ENCODE peak calls at places on chromosomes 5 and 9, in eight cellular contexts. E is upper lobe of right lung; L is endothelial cell; M is psoas muscle; O is WTC11; R is nephron progenitor cell; I is CD8-positive, alpha-beta T cell; G is A549. U is an unnamed sample.

GRCh38 chr5:178375348-178375747 is 142.7 kb upstream of the PHYKPL start:
- DNase-seq in E (no peak), L (no peak), M (no peak), O (no peak), R (no peak), I (no peak), G (no peak), U (no peak)

GRCh38 chr9:15155826-15156225 is 151.2 kb downstream of the TTC39B start:
- DNase-seq in E (no peak), L (no peak), M (no peak), O (no peak), R (no peak), I (no peak), G (no peak), U (no peak)

GRCh38 chr5:12335938-12336337 is 431.7 kb upstream of the CTNND2 start:
- DNase-seq in E (no peak), L (no peak), M (no peak), O (no peak), R (no peak), I (no peak), G (no peak), U (no peak)

GRCh38 chr5:107539163-107539445 is 131.6 kb downstream of the EFNA5 start:
- DNase-seq in E (no peak), L (no peak), M (no peak), O (no peak), R (no peak), I (no peak), G (no peak), U (no peak)

GRCh38 chr5:180128671-180129261 is 57.2 kb upstream of the RNF130 start:
- DNase-seq in E (no peak), L (no peak), M (no peak), O (no peak), R (no peak), I (no peak), G (no peak), U (no peak)

GRCh38 chr9:109409998-109410397 is 88.1 kb downstream of the PTPN3 start:
- DNase-seq in E (no peak), L (peak), M (no peak), O (peak), R (peak), I (no peak), G (peak), U (no peak)

GRCh38 chr5:135448071-135448704 is 1.0 kb upstream of the DCANP1 start:
- DNase-seq in E (no peak), L (no peak), M (no peak), O (no peak), R (no peak), I (no peak), G (no peak), U (no peak)

GRCh38 chr5:168086104-168086610 is 205.3 kb upstream of the WWC1 start:
- DNase-seq in E (no peak), L (no peak), M (no peak), O (no peak), R (no peak), I (no peak), G (peak), U (no peak)

GRCh38 chr5:159504857-159505304 is 174.6 kb upstream of the IL12B start:
- DNase-seq in E (peak), L (no peak), M (no peak), O (no peak), R (peak), I (no peak), G (no peak), U (no peak)

GRCh38 chr5:155978805-155979204 is 348.2 kb upstream of the SGCD start:
- DNase-seq in E (no peak), L (no peak), M (no peak), O (no peak), R (no peak), I (no peak), G (no peak), U (no peak)

GRCh38 chr5:144141581-144141980 is 28.9 kb downstream of the YIPF5 start:
- DNase-seq in E (no peak), L (no peak), M (no peak), O (no peak), R (no peak), I (no peak), G (no peak), U (no peak)

GRCh38 chr9:37840560-37841194 is 40.1 kb downstream of the DCAF10 start:
- DNase-seq in E (no peak), L (no peak), M (no peak), O (no peak), R (no peak), I (no peak), G (peak), U (no peak)

GRCh38 chr5:131538177-131538593 is 96.8 kb downstream of the RAPGEF6 start:
- DNase-seq in E (no peak), L (no peak), M (no peak), O (no peak), R (no peak), I (no peak), G (peak), U (no peak)

GRCh38 chr9:19174127-19174921 is 47.0 kb upstream of the PLIN2 start:
- DNase-seq in E (peak), L (peak), M (peak), O (peak), R (peak), I (no peak), G (peak), U (peak)

GRCh38 chr9:34993502-34994428 is 4.2 kb downstream of the DNAJB5 start:
- DNase-seq in E (peak), L (no peak), M (peak), O (no peak), R (no peak), I (no peak), G (no peak), U (peak)

GRCh38 chr5:73106335-73106734 is 14.0 kb upstream of the TMEM171 start:
- DNase-seq in E (no peak), L (no peak), M (no peak), O (no peak), R (no peak), I (no peak), G (no peak), U (no peak)

GRCh38 chr5:179336126-179336870 is 9.0 kb downstream of the ADAMTS2 start:
- DNase-seq in E (no peak), L (no peak), M (no peak), O (no peak), R (no peak), I (no peak), G (no peak), U (no peak)

GRCh38 chr9:74887981-74888370 is 255 bp upstream of the TRPM6 start:
- DNase-seq in E (no peak), L (no peak), M (no peak), O (no peak), R (no peak), I (no peak), G (peak), U (no peak)

GRCh38 chr9:115923410-115923809 is 230.2 kb upstream of the PAPPA start:
- DNase-seq in E (no peak), L (no peak), M (no peak), O (no peak), R (no peak), I (no peak), G (peak), U (no peak)

GRCh38 chr9:37028425-37029031 is 5.5 kb downstream of the PAX5 start:
- DNase-seq in E (no peak), L (no peak), M (no peak), O (no peak), R (peak), I (no peak), G (no peak), U (no peak)

GRCh38 chr5:173304591-173304988 is 23.6 kb downstream of the STC2 start:
- DNase-seq in E (no peak), L (no peak), M (no peak), O (no peak), R (no peak), I (no peak), G (no peak), U (no peak)

GRCh38 chr5:172902497-172903472 is 56.4 kb upstream of the RPL26L1 start:
- DNase-seq in E (peak), L (peak), M (peak), O (peak), R (peak), I (no peak), G (peak), U (peak)

GRCh38 chr5:32339198-32339597 is 26.5 kb upstream of the MTMR12 start:
- DNase-seq in E (no peak), L (no peak), M (no peak), O (no peak), R (no peak), I (no peak), G (peak), U (no peak)

GRCh38 chr5:39420482-39421145 is 4.2 kb downstream of the DAB2 start:
- DNase-seq in E (no peak), L (peak), M (peak), O (no peak), R (no peak), I (no peak), G (no peak), U (no peak)

GRCh38 chr9:88892729-88893128 is 98.5 kb upstream of the S1PR3 start:
- DNase-seq in E (no peak), L (no peak), M (no peak), O (no peak), R (no peak), I (no peak), G (no peak), U (no peak)

GRCh38 chr5:76468625-76469410 is 65.7 kb downstream of the IQGAP2 start:
- DNase-seq in E (no peak), L (no peak), M (no peak), O (no peak), R (no peak), I (no peak), G (no peak), U (no peak)

GRCh38 chr5:38925154-38925925 is 79.5 kb downstream of the OSMR start:
- DNase-seq in E (no peak), L (no peak), M (no peak), O (no peak), R (no peak), I (no peak), G (no peak), U (no peak)

GRCh38 chr5:132254321-132254977 is 3.0 kb upstream of the PDLIM4 start:
- DNase-seq in E (peak), L (no peak), M (peak), O (no peak), R (no peak), I (no peak), G (no peak), U (no peak)

GRCh38 chr9:77600810-77601209 is 47.3 kb downstream of the GNA14 start:
- DNase-seq in E (no peak), L (no peak), M (no peak), O (no peak), R (no peak), I (no peak), G (no peak), U (no peak)

GRCh38 chr9:131277673-131278420 is 1.5 kb upstream of the FAM78A start:
- DNase-seq in E (peak), L (peak), M (peak), O (peak), R (peak), I (peak), G (peak), U (no peak)

GRCh38 chr9:88197781-88198345 is 59.6 kb upstream of the SPATA31C2 start:
- DNase-seq in E (no peak), L (no peak), M (no peak), O (no peak), R (no peak), I (no peak), G (peak), U (no peak)

GRCh38 chr5:4963265-4963664 is 176.9 kb upstream of the ADAMTS16 start:
- DNase-seq in E (no peak), L (no peak), M (no peak), O (no peak), R (no peak), I (no peak), G (no peak), U (no peak)

GRCh38 chr9:116002624-116003023 is 151.0 kb upstream of the PAPPA start:
- DNase-seq in E (no peak), L (no peak), M (no peak), O (no peak), R (no peak), I (no peak), G (peak), U (no peak)

GRCh38 chr9:96175001-96175400 is 127.0 kb downstream of the HSD17B3 start:
- DNase-seq in E (no peak), L (no peak), M (no peak), O (no peak), R (no peak), I (no peak), G (no peak), U (no peak)

GRCh38 chr5:105506692-105507277 is 1944.2 kb upstream of the NUDT12 start:
- DNase-seq in E (no peak), L (peak), M (no peak), O (peak), R (peak), I (no peak), G (peak), U (no peak)
- TF ChIP-seq CTCF in E (peak), L (peak), M (no peak), O (peak), R (peak), I (no peak), G (no peak), U (no peak)

GRCh38 chr5:145869753-145870152 is 3.1 kb downstream of the GRXCR2 start:
- DNase-seq in E (no peak), L (no peak), M (no peak), O (no peak), R (no peak), I (no peak), G (no peak), U (no peak)
- TF ChIP-seq CTCF in E (no peak), L (no peak), M (no peak), O (no peak), R (no peak), I (no peak), G (no peak), U (no peak)

GRCh38 chr5:59893436-59894227 is at the start of gene PDE4D:
- DNase-seq in E (peak), L (peak), M (peak), O (peak), R (peak), I (no peak), G (peak), U (no peak)
- TF ChIP-seq CTCF in E (no peak), L (no peak), M (no peak), O (no peak), R (no peak), I (no peak), G (no peak), U (no peak)

GRCh38 chr5:82419559-82420332 is 141.6 kb upstream of the RPS23 start:
- DNase-seq in E (no peak), L (no peak), M (no peak), O (no peak), R (no peak), I (no peak), G (no peak), U (no peak)
- TF ChIP-seq CTCF in E (no peak), L (no peak), M (no peak), O (no peak), R (no peak), I (no peak), G (no peak), U (no peak)

GRCh38 chr5:54986269-54986654 is 869 bp upstream of the ESM1 start:
- DNase-seq in E (no peak), L (no peak), M (no peak), O (no peak), R (no peak), I (no peak), G (no peak), U (no peak)

GRCh38 chr5:54988817-54989216 is 3.4 kb upstream of the ESM1 start:
- DNase-seq in E (no peak), L (no peak), M (no peak), O (no peak), R (no peak), I (no peak), G (no peak), U (no peak)

GRCh38 chr5:54981928-54982327 is 3.5 kb downstream of the ESM1 start:
- DNase-seq in E (no peak), L (no peak), M (no peak), O (no peak), R (no peak), I (no peak), G (no peak), U (no peak)

GRCh38 chr5:54988218-54988617 is 2.8 kb upstream of the ESM1 start:
- DNase-seq in E (no peak), L (no peak), M (no peak), O (no peak), R (no peak), I (no peak), G (no peak), U (no peak)

DNA sequence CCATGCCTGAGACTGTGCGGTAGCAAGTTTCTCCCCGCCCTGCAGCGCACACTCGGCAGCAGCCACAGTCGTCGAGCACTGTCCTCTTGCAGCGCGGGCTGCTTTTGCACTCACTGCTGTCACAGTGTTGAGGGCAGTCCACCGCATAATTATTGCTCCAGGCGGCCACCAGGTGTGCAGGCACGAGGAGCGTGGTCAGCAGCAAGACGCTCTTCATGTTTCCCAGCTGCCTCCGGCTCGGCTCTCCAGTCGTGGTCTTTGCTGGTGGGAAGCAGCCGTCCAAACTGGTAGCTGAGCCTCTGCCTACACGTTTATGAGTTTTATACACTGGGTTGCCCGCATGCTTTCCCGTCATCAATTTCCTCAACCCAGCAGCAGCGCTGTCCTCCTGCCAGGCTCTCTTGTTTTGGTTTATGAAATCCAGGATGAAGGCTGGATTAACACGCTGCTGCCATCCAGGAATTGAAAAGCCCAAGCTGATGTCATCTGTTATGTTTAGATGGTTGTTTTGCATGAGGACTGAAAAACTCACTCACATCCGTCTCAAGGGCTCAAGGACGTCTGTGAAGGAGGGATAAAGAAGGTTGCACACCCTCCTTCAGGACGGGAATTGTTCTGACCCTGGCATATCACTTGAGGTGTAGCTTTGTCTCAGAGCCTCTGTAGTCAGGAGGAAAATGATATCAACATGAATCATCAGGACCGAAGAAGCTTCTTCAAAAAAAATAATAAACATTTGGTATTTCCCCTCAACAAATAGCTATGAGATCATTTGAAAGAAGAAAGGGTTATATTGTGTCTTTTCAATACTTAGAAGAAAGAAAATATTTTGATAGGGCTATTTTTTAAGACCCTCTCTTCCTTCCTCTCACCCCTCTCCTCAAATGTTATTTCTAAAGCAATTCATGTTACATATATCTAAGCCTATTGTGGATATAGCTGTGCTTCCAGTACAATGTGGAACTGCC is at the start of gene ESM1:
- DNase-seq in E (no peak), L (no peak), M (no peak), O (peak), R (peak), I (no peak), G (no peak), U (no peak)
- TF ChIP-seq CTCF in E (no peak), L (no peak), M (no peak), O (no peak), R (no peak), I (no peak), G (no peak), U (no peak)

GRCh38 chr9:75950983-75951382 is 60.5 kb downstream of the PCSK5 start:
- DNase-seq in E (no peak), L (no peak), M (no peak), O (no peak), R (no peak), I (no peak), G (peak), U (no peak)

GRCh38 chr9:75957095-75957494 is 66.6 kb downstream of the PCSK5 start:
- DNase-seq in E (no peak), L (no peak), M (no peak), O (no peak), R (no peak), I (no peak), G (no peak), U (no peak)

GRCh38 chr9:75956161-75956560 is 65.7 kb downstream of the PCSK5 start:
- DNase-seq in E (no peak), L (no peak), M (no peak), O (no peak), R (no peak), I (no peak), G (no peak), U (no peak)

GRCh38 chr9:75953218-75953617 is 62.7 kb downstream of the PCSK5 start:
- DNase-seq in E (no peak), L (no peak), M (no peak), O (no peak), R (no peak), I (no peak), G (peak), U (no peak)
- TF ChIP-seq CTCF in E (no peak), L (no peak), M (no peak), O (no peak), R (no peak), I (no peak), G (no peak), U (no peak)

U was measured in omental fat pad.